ENCODE peak calls at places on chromosome 5, in five cellular contexts. Z is A549, F is GM12878, X is K562, U is endothelial cell of umbilical vein. Y is an unnamed sample.

GRCh38 chr5:65811004-65811403 is 89.0 kb downstream of the NLN start:
- DNase-seq in X (no peak), U (no peak), F (no peak), Z (peak; percentile 17), Y (no peak)

GRCh38 chr5:65108786-65109743 is 340.3 kb downstream of the CWC27 start:
- DNase-seq in X (no peak), Z (no peak), U (no peak), F (no peak), Y (no peak)

GRCh38 chr5:168946363-168946762 is 354.6 kb downstream of the SLIT3 start:
- DNase-seq in F (no peak), U (no peak), Z (no peak), X (no peak), Y (peak; percentile 25)

GRCh38 chr5:428754-429452 is 14.1 kb upstream of the EXOC3 start:
- DNase-seq in Z (no peak), X (no peak), F (no peak), U (no peak), Y (no peak)

GRCh38 chr5:135426102-135427082 is 20.8 kb downstream of the DCANP1 start:
- DNase-seq in U (peak; percentile 57), X (peak; percentile 70), F (peak; percentile 12), Z (peak; percentile 63), Y (peak; percentile 89)

GRCh38 chr5:77774981-77775772 is 962 bp downstream of the TBCA start:
- DNase-seq in F (no peak), U (no peak), X (no peak), Z (peak; percentile 65), Y (peak; percentile 14)

GRCh38 chr5:104199771-104200170 is 637.2 kb upstream of the NUDT12 start:
- DNase-seq in F (no peak), X (no peak), U (no peak), Z (no peak), Y (peak; percentile 11)

GRCh38 chr5:83720805-83721431 is at the start of gene HAPLN1:
- DNase-seq in X (no peak), F (no peak), Z (no peak), U (no peak), Y (no peak)

GRCh38 chr5:96577909-96578308 is 84.3 kb upstream of the CAST start:
- DNase-seq in Z (no peak), U (peak; percentile 41), X (no peak), F (no peak), Y (no peak)

GRCh38 chr5:130706696-130707095 is 458.4 kb downstream of the HINT1 start:
- DNase-seq in F (no peak), U (no peak), Z (no peak), X (no peak), Y (no peak)

GRCh38 chr5:170161069-170161468 is 55.4 kb downstream of the FOXI1 start:
- DNase-seq in U (no peak), X (no peak), Z (no peak), F (no peak), Y (no peak)

GRCh38 chr5:17713301-17713700 is 79.0 kb downstream of the TAF11L14 start:
- DNase-seq in U (no peak), Z (peak; percentile 64), F (no peak), X (no peak), Y (peak; percentile 34)

GRCh38 chr5:132753135-132753987 is 6.1 kb downstream of the CCNI2 start:
- DNase-seq in X (no peak), F (no peak), Z (peak; percentile 18), U (no peak), Y (peak; percentile 20)

GRCh38 chr5:39716532-39716971 is 291.8 kb upstream of the DAB2 start:
- DNase-seq in Z (peak; percentile 85), X (peak; percentile 43), U (peak; percentile 68), F (no peak), Y (peak; percentile 74)

GRCh38 chr5:24850911-24851310 is 206.1 kb upstream of the CDH10 start:
- DNase-seq in U (no peak), Z (no peak), X (no peak), F (no peak), Y (no peak)

GRCh38 chr5:77076961-77077820 is 9.9 kb downstream of the ZBED3 start:
- DNase-seq in F (no peak), X (peak; percentile 83), Z (peak; percentile 77), U (peak; percentile 61), Y (peak; percentile 81)

GRCh38 chr5:127313847-127314473 is 23.4 kb downstream of the MEGF10 start:
- DNase-seq in Z (peak; percentile 50), U (peak; percentile 69), X (peak; percentile 72), F (no peak), Y (peak; percentile 60)

GRCh38 chr5:139660105-139660915 is 12.2 kb downstream of the CXXC5 start:
- DNase-seq in U (peak; percentile 50), F (no peak), X (no peak), Z (peak; percentile 68), Y (peak; percentile 41)

GRCh38 chr5:146520731-146521130 is 4.7 kb upstream of the GPR151 start:
- DNase-seq in U (no peak), X (no peak), Z (peak; percentile 9), F (no peak), Y (no peak)

GRCh38 chr5:14665949-14666741 is 1.6 kb downstream of the OTULIN start:
- DNase-seq in F (no peak), Z (peak; percentile 17), X (peak; percentile 54), U (peak; percentile 15), Y (peak; percentile 39)

GRCh38 chr5:79256563-79256962 is 20.6 kb downstream of the JMY start:
- DNase-seq in U (no peak), X (no peak), F (no peak), Z (no peak), Y (no peak)

GRCh38 chr5:112419050-112419595 is at the start of gene EPB41L4A:
- DNase-seq in F (no peak), Z (peak; percentile 37), U (peak; percentile 57), X (no peak), Y (no peak)

GRCh38 chr5:26940981-26941380 is 97.4 kb downstream of the CDH9 start:
- DNase-seq in Z (no peak), X (no peak), F (no peak), U (no peak), Y (no peak)

GRCh38 chr5:14807471-14807870 is 64.1 kb downstream of the ANKH start:
- DNase-seq in F (no peak), X (no peak), U (no peak), Z (no peak), Y (no peak)

GRCh38 chr5:65928341-65928752 is 2.0 kb downstream of the ERBIN start:
- DNase-seq in Z (no peak), X (no peak), F (no peak), U (peak; percentile 33), Y (no peak)

GRCh38 chr5:181173027-181173419 is 25.6 kb downstream of the OR2V2 start:
- DNase-seq in X (no peak), Z (no peak), U (no peak), F (no peak), Y (peak; percentile 70)

GRCh38 chr5:177987326-177987725 is 8.7 kb downstream of the PROP1 start:
- DNase-seq in Z (no peak), X (no peak), F (no peak), U (no peak), Y (no peak)

GRCh38 chr5:177983763-177984564 is 12.1 kb downstream of the PROP1 start:
- DNase-seq in Z (no peak), F (no peak), X (no peak), U (no peak), Y (no peak)

GRCh38 chr5:177982956-177983355 is 13.1 kb downstream of the PROP1 start:
- DNase-seq in Z (no peak), X (no peak), U (no peak), F (no peak), Y (no peak)

GRCh38 chr5:177984565-177985166 is 11.4 kb downstream of the PROP1 start:
- DNase-seq in Z (no peak), F (no peak), X (no peak), U (no peak), Y (no peak)

DNA sequence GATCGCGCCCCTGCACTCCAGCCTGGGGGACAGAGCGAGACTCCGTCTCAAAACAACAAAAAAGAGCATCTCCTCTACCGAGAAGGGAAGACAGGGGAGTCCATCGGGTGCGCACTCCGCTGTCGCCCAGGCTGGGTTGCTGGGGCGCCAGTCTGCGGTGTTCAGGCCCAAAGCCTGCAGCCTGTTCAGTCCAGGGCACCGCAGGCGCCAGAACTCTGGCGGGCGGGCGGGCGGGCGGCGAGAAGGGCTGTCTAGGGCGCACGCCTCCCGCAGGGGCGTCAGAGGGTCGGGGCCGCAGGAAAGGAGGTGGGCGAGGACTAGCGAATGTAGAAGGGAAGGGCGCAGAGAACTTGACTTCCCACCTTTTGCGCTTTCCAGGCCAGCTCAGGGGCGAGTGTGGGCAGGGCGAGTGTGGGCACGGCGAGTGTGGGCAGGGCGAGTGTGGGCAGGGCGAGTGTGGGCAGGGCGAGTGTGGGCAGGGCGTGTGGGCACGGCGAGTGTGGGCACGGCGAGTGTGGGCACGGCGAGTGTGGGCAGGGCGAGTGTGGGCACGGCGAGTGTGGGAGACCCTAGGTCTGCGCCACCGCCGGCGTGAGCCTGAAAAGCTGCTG is 10.5 kb downstream of the PROP1 start:
- DNase-seq in X (no peak), U (no peak), Z (no peak), F (no peak), Y (no peak)
- H3K4me3 ChIP-seq in X (no peak overlapping the region), U (no peak overlapping the region), Z (no peak overlapping the region), F (no peak overlapping the region), Y (no peak overlapping the region)

DNA sequence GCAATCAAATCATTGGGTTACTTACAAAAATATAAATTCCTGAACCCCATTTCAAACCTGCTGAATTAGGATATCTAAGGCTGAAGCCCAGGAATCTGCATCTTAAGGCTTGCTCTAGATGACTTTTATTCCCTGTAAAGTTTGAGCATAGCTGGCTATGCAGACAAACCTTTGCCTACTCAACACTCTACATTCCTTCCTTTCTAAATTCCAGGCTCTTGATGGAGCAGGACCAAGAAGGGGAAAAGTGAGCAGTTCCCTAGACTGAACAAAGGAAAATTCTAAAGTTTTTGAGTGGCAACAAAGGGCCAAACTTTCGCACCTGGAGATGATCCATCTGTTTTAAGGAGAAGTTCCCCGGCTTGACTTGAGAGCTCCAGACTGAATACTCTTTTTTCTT is 9.8 kb upstream of the ADRA1B start:
- DNase-seq in X (no peak), F (no peak), U (no peak), Z (no peak), Y (no peak)
- TF ChIP-seq MYC in X (no peak), F (no peak), U (no peak), Z (no peak), Y (no peak)

DNA sequence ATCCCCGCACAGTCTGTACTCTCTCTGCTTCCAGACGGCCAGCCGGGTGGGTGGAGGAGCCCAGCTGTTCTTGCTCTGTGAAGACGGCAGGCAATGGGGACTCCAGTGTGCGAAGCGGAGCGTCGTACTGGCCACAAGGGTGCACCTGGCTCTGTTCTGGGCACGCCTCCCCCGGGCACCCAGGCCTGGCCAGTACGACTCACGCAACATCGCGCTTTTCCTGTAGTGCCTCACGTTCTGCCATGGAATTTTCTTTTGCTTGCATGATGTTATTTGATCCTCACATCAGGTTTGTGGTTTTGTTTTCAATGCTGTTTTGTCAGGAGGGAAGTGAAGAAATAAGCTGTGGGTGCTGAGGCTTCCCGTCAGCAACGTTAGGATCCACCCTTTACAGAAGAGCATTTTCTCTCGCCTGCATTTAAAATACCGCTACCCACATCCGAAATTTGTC is 311.7 kb downstream of the TRIM36 start:
- DNase-seq in X (no peak), F (no peak), Z (no peak), U (no peak), Y (peak; percentile 99)
- H3K4me3 ChIP-seq in X (no peak overlapping the region), F (no peak overlapping the region), Z (no peak overlapping the region), U (no peak overlapping the region), Y (peak overlapping the region; percentile 52)

DNA sequence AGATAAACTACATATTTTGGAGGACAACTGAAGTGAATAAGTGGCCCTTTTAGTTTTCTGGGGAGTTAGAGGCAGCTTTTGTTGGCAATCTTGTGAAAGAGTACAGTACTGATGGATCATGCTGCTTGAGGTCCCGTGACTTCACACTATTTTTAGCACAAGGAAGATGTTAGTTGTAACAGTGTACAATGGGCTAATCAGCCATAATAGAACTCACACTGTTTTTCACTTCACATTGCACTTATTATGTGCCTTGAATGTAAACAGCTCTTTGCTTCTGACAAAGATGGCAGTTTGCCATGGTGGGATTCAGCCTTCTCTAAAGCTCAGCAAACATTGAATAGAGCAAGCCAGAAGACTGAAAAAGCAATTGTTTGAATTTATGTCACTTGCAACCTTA is 176.7 kb upstream of the ZNF608 start:
- DNase-seq in U (peak; percentile 90), Z (no peak), X (no peak), F (no peak), Y (no peak)
- TF ChIP-seq MYC in U (no peak), Z (no peak), X (no peak), F (no peak), Y (no peak)